ENCODE peak calls at places on chromosomes 6 and 20, in seven cellular contexts. C is progenitor cell of endocrine pancreas; Y is heart right ventricle; U is ascending aorta; B is dorsolateral prefrontal cortex; M is nephron progenitor cell; G is CD4-positive, alpha-beta T cell. E is an unnamed sample.

GRCh38 chr6:165663736-165664552 is 903 bp upstream of the PDE10A start:
- DNase-seq in M (peak), Y (peak), U (no peak), G (no peak), C (no peak), B (no peak), E (no peak)

GRCh38 chr6:55825402-55826051 is 49.9 kb downstream of the BMP5 start:
- DNase-seq in M (no peak), B (no peak), U (no peak), C (no peak), Y (no peak), G (no peak), E (no peak)

GRCh38 chr20:10578607-10579006 is 95.2 kb downstream of the JAG1 start:
- DNase-seq in Y (no peak), C (no peak), G (no peak), M (no peak), U (no peak), B (no peak), E (no peak)

GRCh38 chr6:81401970-81402690 is 350.4 kb downstream of the TENT5A start:
- DNase-seq in C (no peak), M (no peak), Y (no peak), U (no peak), B (no peak), G (no peak), E (no peak)

GRCh38 chr20:58229198-58229802 is 847 bp upstream of the ANKRD60 start:
- DNase-seq in G (no peak), Y (no peak), U (no peak), B (no peak), C (no peak), M (no peak), E (no peak)

GRCh38 chr6:95203153-95203754 is 374.1 kb upstream of the MANEA start:
- DNase-seq in M (peak), Y (no peak), U (no peak), G (no peak), C (no peak), B (no peak), E (peak)

GRCh38 chr6:141594874-141595273 is 537.9 kb upstream of the GJE1 start:
- DNase-seq in B (no peak), U (no peak), C (no peak), Y (no peak), G (no peak), M (no peak), E (no peak)

GRCh38 chr20:48695255-48695654 is 132.5 kb downstream of the PREX1 start:
- DNase-seq in B (no peak), G (no peak), M (no peak), U (no peak), Y (no peak), C (no peak), E (no peak)

GRCh38 chr6:72788188-72788587 is 166.3 kb downstream of the KCNQ5 start:
- DNase-seq in C (no peak), M (no peak), G (no peak), Y (no peak), B (no peak), U (no peak), E (no peak)

GRCh38 chr20:30910937-30911725 is 346.3 kb upstream of the DEFB115 start:
- DNase-seq in U (no peak), C (no peak), B (no peak), M (no peak), Y (no peak), G (no peak), E (no peak)

GRCh38 chr6:157328108-157328692 is 4.9 kb upstream of the TMEM242 start:
- DNase-seq in C (no peak), B (no peak), G (no peak), M (no peak), U (no peak), Y (no peak), E (no peak)

GRCh38 chr6:130075879-130076278 is 57.5 kb downstream of the L3MBTL3 start:
- DNase-seq in C (no peak), U (no peak), M (no peak), G (no peak), Y (no peak), B (no peak), E (no peak)

GRCh38 chr6:130070747-130071146 is 52.4 kb downstream of the L3MBTL3 start:
- DNase-seq in C (no peak), G (no peak), U (no peak), M (no peak), Y (no peak), B (no peak), E (no peak)

GRCh38 chr6:130076512-130076911 is 58.1 kb downstream of the L3MBTL3 start:
- DNase-seq in U (no peak), B (no peak), G (no peak), C (no peak), Y (no peak), M (no peak), E (no peak)
- TF ChIP-seq CTCF in U (no peak), B (no peak), G (peak), C (peak), Y (no peak), M (no peak), E (peak)

DNA sequence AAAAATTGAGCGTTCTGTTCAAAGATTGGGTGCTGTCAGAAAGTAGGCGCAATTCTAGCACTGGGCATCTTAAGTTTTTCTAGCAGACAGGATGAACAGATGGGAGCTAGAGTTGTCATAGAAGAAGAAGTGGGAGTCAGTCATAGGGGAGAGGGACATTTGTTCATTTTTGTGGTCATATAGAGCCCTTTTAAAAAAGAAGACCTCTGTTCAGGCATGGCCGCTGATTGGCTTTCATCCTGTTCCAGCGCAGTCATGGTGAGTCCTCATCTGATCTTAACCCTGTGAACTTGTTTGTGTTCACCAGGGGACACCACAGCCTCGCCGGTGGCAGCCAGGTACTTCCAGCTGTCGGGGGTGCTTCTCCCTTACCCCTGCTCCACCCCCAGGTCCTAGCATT is 29.7 kb upstream of the PBOV1 start:
- DNase-seq in G (no peak), C (no peak), M (no peak), Y (no peak), U (no peak), B (no peak), E (no peak)
- TF ChIP-seq CTCF in G (no peak), C (no peak), M (no peak), Y (no peak), U (no peak), B (no peak), E (no peak)

GRCh38 chr6:4270001-4270400 is 134.6 kb upstream of the ECI2 start:
- DNase-seq in B (no peak), M (no peak), C (no peak), U (no peak), Y (no peak), G (no peak), E (no peak)

GRCh38 chr6:4271761-4272505 is 136.6 kb upstream of the ECI2 start:
- DNase-seq in C (no peak), G (no peak), U (no peak), Y (no peak), M (no peak), B (no peak), E (no peak)

GRCh38 chr6:4272996-4273395 is 137.6 kb upstream of the ECI2 start:
- DNase-seq in Y (no peak), U (no peak), C (no peak), G (no peak), M (no peak), B (no peak), E (no peak)

GRCh38 chr6:4268171-4268570 is 132.8 kb upstream of the ECI2 start:
- DNase-seq in U (no peak), Y (no peak), M (no peak), G (no peak), C (no peak), B (no peak), E (no peak)

DNA sequence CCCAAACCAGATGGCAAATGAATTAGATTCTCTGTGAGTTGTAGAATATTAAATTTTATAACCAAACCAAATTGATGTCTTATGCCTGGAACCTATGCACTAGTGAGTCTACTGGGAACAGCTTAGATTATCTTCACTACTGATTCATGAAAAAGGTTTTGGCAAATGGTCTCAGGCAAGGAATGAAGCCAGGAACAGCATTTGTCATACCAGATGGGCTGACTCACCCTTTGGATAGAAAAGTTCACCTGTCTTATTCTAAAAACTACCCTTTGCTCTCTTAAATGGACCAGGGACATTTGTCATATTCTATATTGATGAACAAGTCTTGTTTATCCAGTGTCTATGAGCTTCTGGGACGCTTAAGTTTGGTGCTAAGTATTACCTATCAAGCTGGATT is 135.4 kb upstream of the ECI2 start:
- DNase-seq in C (no peak), U (no peak), G (no peak), M (no peak), B (no peak), Y (no peak), E (no peak)
- TF ChIP-seq CTCF in C (no peak), U (no peak), G (no peak), M (no peak), B (no peak), Y (no peak), E (no peak)

DNA sequence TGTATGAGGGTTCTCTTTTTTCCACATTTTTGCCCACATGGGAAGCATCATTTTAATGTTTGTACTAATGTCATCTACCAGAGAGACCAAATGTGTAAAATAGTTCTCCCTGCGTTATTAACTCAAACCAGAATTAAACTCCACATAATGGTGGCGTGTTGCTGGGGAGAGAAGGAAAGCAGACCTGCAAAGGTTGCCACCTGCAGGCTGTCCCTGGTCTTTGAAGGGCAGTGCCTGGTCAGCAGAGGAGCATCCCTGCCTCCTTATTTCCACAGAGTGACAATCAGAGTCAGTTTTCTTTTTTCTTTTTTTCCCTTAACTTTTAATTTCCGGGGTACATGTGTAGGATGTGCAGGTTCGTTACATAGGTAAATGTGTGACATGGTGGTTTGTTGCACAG is 214.5 kb downstream of the TBX18 start:
- DNase-seq in M (no peak), G (no peak), U (no peak), Y (no peak), C (no peak), B (no peak), E (no peak)
- TF ChIP-seq CTCF in M (peak), G (no peak), U (no peak), Y (no peak), C (peak), B (no peak), E (no peak)

E was measured in GM10248.